ENCODE peak calls at places on chromosomes 2 and 18, in nine cellular contexts. G, J, I, C, S, E, U, N and A are unnamed samples.
A peak's percentile ranks its signal among the peaks of the same experiment; 100 is the strongest.

GRCh38 chr2:31561823-31562222 is 18.9 kb downstream of the SRD5A2 start:
- DNase-seq in G (no peak), J (no peak), I (no peak), C (no peak), S (no peak), E (no peak), U (no peak), N (no peak), A (no peak)

GRCh38 chr2:68190991-68191731 is 33.5 kb downstream of the PNO1 start:
- DNase-seq in G (peak; percentile 71), J (no peak), I (peak; percentile 96), C (no peak), S (peak; percentile 92), E (no peak), U (no peak), N (peak; percentile 74), A (no peak)

GRCh38 chr18:26103579-26103978 is 13.2 kb upstream of the SS18 start:
- DNase-seq in G (no peak), J (peak; percentile 40), I (no peak), C (no peak), S (no peak), E (no peak), U (peak; percentile 13), N (no peak), A (peak; percentile 49)

GRCh38 chr18:54766631-54767030 is 61.6 kb upstream of the RAB27B start:
- DNase-seq in G (peak; percentile 7), J (no peak), I (no peak), C (no peak), S (peak; percentile 51), E (no peak), U (no peak), N (peak; percentile 23), A (no peak)

GRCh38 chr2:109611467-109612095 is 2.2 kb downstream of the SEPTIN10 start:
- DNase-seq in G (peak; percentile 83), J (no peak), I (peak; percentile 96), C (no peak), S (peak; percentile 85), E (no peak), U (no peak), N (peak; percentile 80), A (no peak)

GRCh38 chr2:44748-45341 is 1.5 kb downstream of the FAM110C start:
- DNase-seq in G (no peak), J (no peak), I (no peak), C (no peak), S (no peak), E (peak; percentile 78), U (peak; percentile 75), N (no peak), A (no peak)

GRCh38 chr2:232076736-232077135 is 115.2 kb downstream of the DIS3L2 start:
- DNase-seq in G (peak; percentile 29), J (no peak), I (peak; percentile 22), C (no peak), S (peak; percentile 17), E (no peak), U (no peak), N (peak; percentile 11), A (no peak)

GRCh38 chr2:237743561-237744269 is 54.9 kb upstream of the RBM44 start:
- DNase-seq in G (peak; percentile 23), J (no peak), I (peak; percentile 63), C (no peak), S (peak; percentile 68), E (no peak), U (no peak), N (peak; percentile 20), A (no peak)

GRCh38 chr2:237449193-237449797 is 35.3 kb upstream of the COL6A3 start:
- DNase-seq in G (no peak), J (no peak), I (peak; percentile 48), C (no peak), S (peak; percentile 61), E (no peak), U (no peak), N (peak; percentile 68), A (peak; percentile 55)

GRCh38 chr2:177038772-177039484 is 173.7 kb upstream of the HNRNPA3 start:
- DNase-seq in G (no peak), J (no peak), I (no peak), C (no peak), S (peak; percentile 57), E (no peak), U (no peak), N (no peak), A (no peak)

GRCh38 chr2:64624862-64625261 is 28.9 kb downstream of the SERTAD2 start:
- DNase-seq in G (no peak), J (no peak), I (no peak), C (no peak), S (no peak), E (no peak), U (no peak), N (no peak), A (no peak)

GRCh38 chr18:31789409-31789808 is 28.7 kb upstream of the SLC25A52 start:
- DNase-seq in G (no peak), J (no peak), I (no peak), C (no peak), S (no peak), E (no peak), U (no peak), N (no peak), A (no peak)

GRCh38 chr2:239371726-239372686 is 28.8 kb downstream of the HDAC4 start:
- DNase-seq in G (no peak), J (no peak), I (no peak), C (peak; percentile 34), S (no peak), E (no peak), U (no peak), N (no peak), A (no peak)

GRCh38 chr2:54386993-54387590 is 69.0 kb upstream of the SPTBN1 start:
- DNase-seq in G (peak; percentile 48), J (no peak), I (peak; percentile 63), C (no peak), S (peak; percentile 91), E (no peak), U (no peak), N (peak; percentile 77), A (no peak)

GRCh38 chr2:34787341-34787740 is 1188.2 kb upstream of the FAM98A start:
- DNase-seq in G (no peak), J (no peak), I (no peak), C (no peak), S (no peak), E (no peak), U (no peak), N (no peak), A (no peak)

GRCh38 chr18:34158881-34159690 is 65.6 kb downstream of the NOL4 start:
- DNase-seq in G (peak; percentile 39), J (peak; percentile 15), I (peak; percentile 0), C (peak; percentile 41), S (peak; percentile 5), E (peak; percentile 17), U (no peak), N (peak; percentile 19), A (no peak)

GRCh38 chr18:34159691-34160185 is 65.0 kb downstream of the NOL4 start:
- DNase-seq in G (no peak), J (no peak), I (no peak), C (no peak), S (no peak), E (no peak), U (no peak), N (no peak), A (no peak)
- H3K4me3 ChIP-seq in G (peak overlapping the region; percentile 41), J (no peak overlapping the region), I (no peak overlapping the region), C (no peak overlapping the region), S (no peak overlapping the region), E (no peak overlapping the region), U (no peak overlapping the region), N (no peak overlapping the region), A (no peak overlapping the region)

GRCh38 chr2:60333264-60333663 is 220.2 kb downstream of the BCL11A start:
- DNase-seq in G (no peak), J (no peak), I (no peak), C (no peak), S (no peak), E (no peak), U (no peak), N (no peak), A (no peak)
- H3K4me3 ChIP-seq in G (no peak overlapping the region), J (no peak overlapping the region), I (no peak overlapping the region), C (no peak overlapping the region), S (no peak overlapping the region), E (no peak overlapping the region), U (no peak overlapping the region), N (no peak overlapping the region), A (no peak overlapping the region)

GRCh38 chr18:56380682-56381081 is 257.7 kb downstream of the TXNL1 start:
- DNase-seq in G (no peak), J (no peak), I (no peak), C (no peak), S (no peak), E (no peak), U (no peak), N (no peak), A (no peak)

GRCh38 chr18:56381151-56381550 is 257.2 kb downstream of the TXNL1 start:
- DNase-seq in G (no peak), J (no peak), I (no peak), C (no peak), S (no peak), E (no peak), U (no peak), N (no peak), A (no peak)

GRCh38 chr18:56374005-56374655 is 264.3 kb downstream of the TXNL1 start:
- DNase-seq in G (peak; percentile 33), J (no peak), I (peak; percentile 26), C (no peak), S (no peak), E (no peak), U (no peak), N (peak; percentile 11), A (no peak)

GRCh38 chr18:56373601-56374000 is 264.8 kb downstream of the TXNL1 start:
- DNase-seq in G (no peak), J (no peak), I (no peak), C (no peak), S (no peak), E (no peak), U (no peak), N (no peak), A (no peak)

DNA sequence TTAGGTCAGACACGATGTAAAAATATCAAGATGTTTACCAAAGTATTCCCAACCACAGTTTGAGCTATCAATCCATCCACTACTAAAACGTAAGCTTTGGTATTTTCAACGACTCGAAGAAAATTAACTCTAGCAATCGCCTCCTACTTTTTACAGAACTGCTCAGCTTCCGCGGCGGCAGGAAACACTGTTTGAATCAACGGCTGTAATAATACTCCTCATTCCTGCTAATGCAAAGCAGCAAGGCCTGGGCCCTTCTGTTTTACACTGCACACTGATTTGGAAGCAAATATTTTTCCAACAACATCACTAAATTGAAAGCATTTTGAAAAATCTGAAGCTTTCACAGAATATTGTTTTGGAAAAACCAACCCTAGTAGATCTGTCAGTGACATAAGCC is 261.2 kb downstream of the TXNL1 start:
- DNase-seq in G (no peak), J (no peak), I (no peak), C (no peak), S (peak; percentile 25), E (no peak), U (no peak), N (no peak), A (no peak)
- H3K4me3 ChIP-seq in G (no peak overlapping the region), J (no peak overlapping the region), I (no peak overlapping the region), C (no peak overlapping the region), S (peak overlapping the region; percentile 16), E (no peak overlapping the region), U (no peak overlapping the region), N (no peak overlapping the region), A (no peak overlapping the region)

DNA sequence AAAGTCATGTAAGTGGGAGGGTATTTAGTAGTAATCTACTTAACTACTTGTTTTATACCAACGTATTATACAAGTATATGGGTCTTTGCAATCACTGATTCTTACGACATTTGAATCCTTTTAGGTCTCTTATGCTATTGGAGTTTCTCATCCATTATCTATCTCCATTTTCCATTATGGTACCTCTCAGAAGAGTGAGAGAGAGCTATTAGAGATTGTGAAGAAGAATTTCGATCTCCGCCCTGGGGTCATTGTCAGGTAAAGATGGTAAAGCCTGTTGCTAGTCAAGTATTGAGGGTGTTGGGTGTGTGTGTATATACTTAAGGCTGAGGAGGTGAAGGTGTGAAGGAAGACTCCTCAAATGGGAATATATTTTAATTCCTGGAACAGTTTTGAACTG is 3.8 kb downstream of the MAT2A start:
- DNase-seq in G (no peak), J (no peak), I (no peak), C (no peak), S (no peak), E (no peak), U (no peak), N (no peak), A (no peak)
- H3K4me3 ChIP-seq in G (no peak overlapping the region), J (no peak overlapping the region), I (no peak overlapping the region), C (no peak overlapping the region), S (peak overlapping the region; percentile 15), E (no peak overlapping the region), U (no peak overlapping the region), N (no peak overlapping the region), A (no peak overlapping the region)